ENCODE peak calls at places on chromosome 17, in four cellular contexts. One of them, this sample, is unnamed.

GRCh38 chr17:43927101-43927935 is 15.0 kb downstream of the PPY start:
- DNase-seq in stimulated activated CD8-positive, alpha-beta memory T cell treated with anti-CD3 and anti-CD28 coated beads, Interleukin-15, amount 100 ng/mL, for 48 hours: no peak
- DNase-seq in skeletal muscle cell: no peak
- DNase-seq in stimulated activated CD4-positive, alpha-beta T cell treated with anti-CD3 and anti-CD28 coated beads, Interleukin-4, amount 100 ng/mL, for 24 hours: no peak
- DNase-seq in this sample: no peak

GRCh38 chr17:49647256-49647585 is 30.7 kb downstream of the SPOP start:
- DNase-seq in skeletal muscle cell: no peak
- DNase-seq in stimulated activated CD4-positive, alpha-beta T cell treated with anti-CD3 and anti-CD28 coated beads, Interleukin-4, amount 100 ng/mL, for 24 hours: no peak
- DNase-seq in stimulated activated CD8-positive, alpha-beta memory T cell treated with anti-CD3 and anti-CD28 coated beads, Interleukin-15, amount 100 ng/mL, for 48 hours: no peak
- DNase-seq in this sample: no peak

GRCh38 chr17:70855401-70856054 is 686.2 kb downstream of the KCNJ2 start:
- DNase-seq in stimulated activated CD8-positive, alpha-beta memory T cell treated with anti-CD3 and anti-CD28 coated beads, Interleukin-15, amount 100 ng/mL, for 48 hours: no peak
- DNase-seq in stimulated activated CD4-positive, alpha-beta T cell treated with anti-CD3 and anti-CD28 coated beads, Interleukin-4, amount 100 ng/mL, for 24 hours: no peak
- DNase-seq in skeletal muscle cell: peak
- DNase-seq in this sample: no peak

GRCh38 chr17:75094871-75095399 is 7.2 kb downstream of the SLC16A5 start:
- DNase-seq in stimulated activated CD8-positive, alpha-beta memory T cell treated with anti-CD3 and anti-CD28 coated beads, Interleukin-15, amount 100 ng/mL, for 48 hours: no peak
- DNase-seq in skeletal muscle cell: no peak
- DNase-seq in stimulated activated CD4-positive, alpha-beta T cell treated with anti-CD3 and anti-CD28 coated beads, Interleukin-4, amount 100 ng/mL, for 24 hours: no peak
- DNase-seq in this sample: no peak

GRCh38 chr17:31533546-31534155 is 142.2 kb downstream of the RAB11FIP4 start:
- DNase-seq in skeletal muscle cell: no peak
- DNase-seq in stimulated activated CD4-positive, alpha-beta T cell treated with anti-CD3 and anti-CD28 coated beads, Interleukin-4, amount 100 ng/mL, for 24 hours: peak
- DNase-seq in stimulated activated CD8-positive, alpha-beta memory T cell treated with anti-CD3 and anti-CD28 coated beads, Interleukin-15, amount 100 ng/mL, for 48 hours: no peak
- DNase-seq in this sample: peak

GRCh38 chr17:75783069-75783783 is 1.4 kb upstream of the UNK start:
- DNase-seq in stimulated activated CD4-positive, alpha-beta T cell treated with anti-CD3 and anti-CD28 coated beads, Interleukin-4, amount 100 ng/mL, for 24 hours: no peak
- DNase-seq in skeletal muscle cell: no peak
- DNase-seq in stimulated activated CD8-positive, alpha-beta memory T cell treated with anti-CD3 and anti-CD28 coated beads, Interleukin-15, amount 100 ng/mL, for 48 hours: no peak
- DNase-seq in this sample: no peak

GRCh38 chr17:68771867-68772515 is 170.8 kb upstream of the FAM20A start:
- DNase-seq in stimulated activated CD8-positive, alpha-beta memory T cell treated with anti-CD3 and anti-CD28 coated beads, Interleukin-15, amount 100 ng/mL, for 48 hours: no peak
- DNase-seq in stimulated activated CD4-positive, alpha-beta T cell treated with anti-CD3 and anti-CD28 coated beads, Interleukin-4, amount 100 ng/mL, for 24 hours: no peak
- DNase-seq in skeletal muscle cell: no peak
- DNase-seq in this sample: no peak

GRCh38 chr17:42979511-42980273 is at the start of gene PTGES3L:
- DNase-seq in stimulated activated CD8-positive, alpha-beta memory T cell treated with anti-CD3 and anti-CD28 coated beads, Interleukin-15, amount 100 ng/mL, for 48 hours: peak
- DNase-seq in skeletal muscle cell: no peak
- DNase-seq in stimulated activated CD4-positive, alpha-beta T cell treated with anti-CD3 and anti-CD28 coated beads, Interleukin-4, amount 100 ng/mL, for 24 hours: peak
- DNase-seq in this sample: no peak

GRCh38 chr17:78665952-78666920 is 89.0 kb upstream of the DNAH17 start:
- DNase-seq in stimulated activated CD4-positive, alpha-beta T cell treated with anti-CD3 and anti-CD28 coated beads, Interleukin-4, amount 100 ng/mL, for 24 hours: peak
- DNase-seq in stimulated activated CD8-positive, alpha-beta memory T cell treated with anti-CD3 and anti-CD28 coated beads, Interleukin-15, amount 100 ng/mL, for 48 hours: peak
- DNase-seq in skeletal muscle cell: no peak
- DNase-seq in this sample: no peak

GRCh38 chr17:36862116-36862920 is 75.0 kb upstream of the LHX1 start:
- DNase-seq in skeletal muscle cell: no peak
- DNase-seq in stimulated activated CD8-positive, alpha-beta memory T cell treated with anti-CD3 and anti-CD28 coated beads, Interleukin-15, amount 100 ng/mL, for 48 hours: no peak
- DNase-seq in stimulated activated CD4-positive, alpha-beta T cell treated with anti-CD3 and anti-CD28 coated beads, Interleukin-4, amount 100 ng/mL, for 24 hours: no peak
- DNase-seq in this sample: no peak

GRCh38 chr17:54435966-54436365 is 464.7 kb upstream of the TOM1L1 start:
- DNase-seq in stimulated activated CD8-positive, alpha-beta memory T cell treated with anti-CD3 and anti-CD28 coated beads, Interleukin-15, amount 100 ng/mL, for 48 hours: no peak
- DNase-seq in skeletal muscle cell: no peak
- DNase-seq in stimulated activated CD4-positive, alpha-beta T cell treated with anti-CD3 and anti-CD28 coated beads, Interleukin-4, amount 100 ng/mL, for 24 hours: no peak
- DNase-seq in this sample: no peak

GRCh38 chr17:40552806-40553693 is 12.2 kb downstream of the CCR7 start:
- DNase-seq in stimulated activated CD4-positive, alpha-beta T cell treated with anti-CD3 and anti-CD28 coated beads, Interleukin-4, amount 100 ng/mL, for 24 hours: peak
- DNase-seq in stimulated activated CD8-positive, alpha-beta memory T cell treated with anti-CD3 and anti-CD28 coated beads, Interleukin-15, amount 100 ng/mL, for 48 hours: no peak
- DNase-seq in skeletal muscle cell: no peak
- DNase-seq in this sample: no peak

This sample was measured in epithelial cell of proximal tubule.